ENCODE peak calls at places on chromosomes 7 and 10, in six cellular contexts. One of them, this sample, is unnamed. For H3K4me1, the result is how much of the 10 kb centered on the place peaks cover.

GRCh38 chr7:104106106-104106505 is 101.7 kb downstream of the ORC5 start:
- DNase-seq in tibial artery: no peak
- DNase-seq in endothelial cell of umbilical vein: peak
- DNase-seq in iPS DF 6.9: no peak
- DNase-seq in endodermal cell: no peak
- DNase-seq in ovary: no peak
- DNase-seq in this sample: no peak

GRCh38 chr10:124678566-124679240 is 65.5 kb downstream of the FAM53B start:
- DNase-seq in tibial artery: no peak
- DNase-seq in endothelial cell of umbilical vein: no peak
- DNase-seq in iPS DF 6.9: no peak
- DNase-seq in endodermal cell: no peak
- DNase-seq in ovary: no peak
- DNase-seq in this sample: no peak

GRCh38 chr7:141227454-141227853 is 153.6 kb downstream of the TMEM178B start:
- DNase-seq in tibial artery: no peak
- DNase-seq in endothelial cell of umbilical vein: no peak
- DNase-seq in iPS DF 6.9: no peak
- DNase-seq in endodermal cell: no peak
- DNase-seq in ovary: no peak
- DNase-seq in this sample: no peak

GRCh38 chr10:35422236-35422635 is 85.9 kb downstream of the CCNY start:
- DNase-seq in tibial artery: no peak
- DNase-seq in endothelial cell of umbilical vein: peak
- DNase-seq in iPS DF 6.9: no peak
- DNase-seq in endodermal cell: no peak
- DNase-seq in ovary: no peak
- DNase-seq in this sample: no peak

GRCh38 chr7:159213253-159213652 is 68.6 kb upstream of the VIPR2 start:
- DNase-seq in tibial artery: no peak
- DNase-seq in endothelial cell of umbilical vein: no peak
- DNase-seq in iPS DF 6.9: no peak
- DNase-seq in endodermal cell: peak
- DNase-seq in ovary: no peak
- DNase-seq in this sample: no peak

GRCh38 chr10:70617798-70618568 is 15.4 kb upstream of the PRF1 start:
- DNase-seq in tibial artery: no peak
- DNase-seq in endothelial cell of umbilical vein: no peak
- DNase-seq in iPS DF 6.9: no peak
- DNase-seq in endodermal cell: no peak
- DNase-seq in ovary: no peak
- DNase-seq in this sample: no peak

GRCh38 chr7:100089458-100090201 is 861 bp downstream of the COPS6 start:
- DNase-seq in tibial artery: no peak
- DNase-seq in endothelial cell of umbilical vein: no peak
- DNase-seq in iPS DF 6.9: no peak
- DNase-seq in endodermal cell: no peak
- DNase-seq in ovary: no peak
- DNase-seq in this sample: no peak

GRCh38 chr10:130812381-130813148 is 499.0 kb downstream of the TCERG1L start:
- DNase-seq in tibial artery: no peak
- DNase-seq in endothelial cell of umbilical vein: no peak
- DNase-seq in iPS DF 6.9: no peak
- DNase-seq in endodermal cell: peak
- DNase-seq in ovary: no peak
- DNase-seq in this sample: no peak

GRCh38 chr10:70932415-70933196 is 44.2 kb upstream of the PCBD1 start:
- DNase-seq in tibial artery: no peak
- DNase-seq in endothelial cell of umbilical vein: peak
- DNase-seq in iPS DF 6.9: no peak
- DNase-seq in endodermal cell: no peak
- DNase-seq in ovary: no peak
- DNase-seq in this sample: no peak

GRCh38 chr7:25615603-25616002 is 387.3 kb upstream of the NPVF start:
- DNase-seq in tibial artery: no peak
- DNase-seq in endothelial cell of umbilical vein: no peak
- DNase-seq in iPS DF 6.9: no peak
- DNase-seq in endodermal cell: no peak
- DNase-seq in ovary: no peak
- DNase-seq in this sample: no peak

GRCh38 chr7:157372300-157373232 is 35.8 kb downstream of the DNAJB6 start:
- DNase-seq in tibial artery: no peak
- DNase-seq in endothelial cell of umbilical vein: no peak
- DNase-seq in iPS DF 6.9: no peak
- DNase-seq in endodermal cell: no peak
- DNase-seq in ovary: no peak
- DNase-seq in this sample: no peak

GRCh38 chr10:44923611-44924010 is 12.5 kb downstream of the TMEM72 start:
- DNase-seq in tibial artery: peak
- DNase-seq in endothelial cell of umbilical vein: no peak
- DNase-seq in iPS DF 6.9: no peak
- DNase-seq in endodermal cell: peak
- DNase-seq in ovary: no peak
- DNase-seq in this sample: no peak

GRCh38 chr10:35855155-35855947 is 213.3 kb upstream of the FZD8 start:
- DNase-seq in tibial artery: no peak
- DNase-seq in endothelial cell of umbilical vein: peak
- DNase-seq in iPS DF 6.9: no peak
- DNase-seq in endodermal cell: no peak
- DNase-seq in ovary: no peak
- DNase-seq in this sample: no peak

GRCh38 chr10:3424102-3424803 is 251.7 kb upstream of the PITRM1 start:
- DNase-seq in tibial artery: no peak
- DNase-seq in endothelial cell of umbilical vein: peak
- DNase-seq in iPS DF 6.9: no peak
- DNase-seq in endodermal cell: peak
- DNase-seq in ovary: no peak
- DNase-seq in this sample: peak

GRCh38 chr7:51102828-51103227 is 213.8 kb downstream of the COBL start:
- DNase-seq in tibial artery: no peak
- DNase-seq in endothelial cell of umbilical vein: no peak
- DNase-seq in iPS DF 6.9: no peak
- DNase-seq in endodermal cell: no peak
- DNase-seq in ovary: no peak
- DNase-seq in this sample: no peak

GRCh38 chr7:76506081-76506440 is 4.3 kb upstream of the UPK3B start:
- DNase-seq in tibial artery: no peak
- DNase-seq in endothelial cell of umbilical vein: no peak
- DNase-seq in iPS DF 6.9: no peak
- DNase-seq in endodermal cell: peak
- DNase-seq in ovary: no peak
- DNase-seq in this sample: no peak

GRCh38 chr10:89649051-89649450 is 4.0 kb upstream of the PANK1 start:
- DNase-seq in tibial artery: no peak
- DNase-seq in endothelial cell of umbilical vein: no peak
- DNase-seq in iPS DF 6.9: no peak
- DNase-seq in endodermal cell: no peak
- DNase-seq in ovary: no peak
- DNase-seq in this sample: no peak

GRCh38 chr7:21902240-21902639 is 43.5 kb downstream of the CDCA7L start:
- DNase-seq in tibial artery: no peak
- DNase-seq in endothelial cell of umbilical vein: peak
- DNase-seq in iPS DF 6.9: no peak
- DNase-seq in endodermal cell: no peak
- DNase-seq in ovary: no peak
- DNase-seq in this sample: no peak

GRCh38 chr10:113993489-113993932 is 50.2 kb upstream of the ADRB1 start:
- DNase-seq in tibial artery: no peak
- DNase-seq in endothelial cell of umbilical vein: no peak
- DNase-seq in iPS DF 6.9: no peak
- DNase-seq in endodermal cell: peak
- DNase-seq in ovary: no peak
- DNase-seq in this sample: peak

GRCh38 chr7:120783721-120784120 is 74.2 kb downstream of the TSPAN12 start:
- DNase-seq in tibial artery: no peak
- DNase-seq in endothelial cell of umbilical vein: no peak
- DNase-seq in iPS DF 6.9: no peak
- DNase-seq in endodermal cell: no peak
- DNase-seq in ovary: no peak
- DNase-seq in this sample: no peak

GRCh38 chr7:110317699-110318265 is 773.1 kb upstream of the LRRN3 start:
- DNase-seq in tibial artery: no peak
- DNase-seq in endothelial cell of umbilical vein: peak
- DNase-seq in iPS DF 6.9: no peak
- DNase-seq in endodermal cell: no peak
- DNase-seq in ovary: no peak
- DNase-seq in this sample: no peak

GRCh38 chr10:77186936-77187335 is 450.7 kb downstream of the KCNMA1 start:
- DNase-seq in tibial artery: no peak
- DNase-seq in endothelial cell of umbilical vein: no peak
- DNase-seq in iPS DF 6.9: no peak
- DNase-seq in endodermal cell: no peak
- DNase-seq in ovary: no peak
- DNase-seq in this sample: no peak

GRCh38 chr7:64882341-64883112 is 20.5 kb upstream of the ZNF273 start:
- DNase-seq in tibial artery: peak
- DNase-seq in endothelial cell of umbilical vein: peak
- DNase-seq in iPS DF 6.9: no peak
- DNase-seq in endodermal cell: peak
- DNase-seq in ovary: peak
- DNase-seq in this sample: peak

GRCh38 chr7:2050511-2050866 is 182.3 kb downstream of the MAD1L1 start:
- DNase-seq in tibial artery: no peak
- DNase-seq in endothelial cell of umbilical vein: no peak
- DNase-seq in iPS DF 6.9: no peak
- DNase-seq in endodermal cell: no peak
- DNase-seq in ovary: no peak
- DNase-seq in this sample: no peak

GRCh38 chr10:112763916-112764520 is 186.0 kb upstream of the TCF7L2 start:
- DNase-seq in tibial artery: no peak
- DNase-seq in endothelial cell of umbilical vein: no peak
- DNase-seq in iPS DF 6.9: no peak
- DNase-seq in endodermal cell: no peak
- DNase-seq in ovary: no peak
- DNase-seq in this sample: no peak

GRCh38 chr7:131957338-131958025 is 401.1 kb upstream of the PODXL start:
- DNase-seq in tibial artery: no peak
- DNase-seq in endothelial cell of umbilical vein: no peak
- DNase-seq in iPS DF 6.9: no peak
- DNase-seq in endodermal cell: peak
- DNase-seq in ovary: no peak
- DNase-seq in this sample: no peak

GRCh38 chr7:44073664-44074348 is 8.4 kb upstream of the PGAM2 start:
- DNase-seq in tibial artery: peak
- DNase-seq in endothelial cell of umbilical vein: peak
- DNase-seq in iPS DF 6.9: no peak
- DNase-seq in endodermal cell: peak
- DNase-seq in ovary: peak
- DNase-seq in this sample: peak

GRCh38 chr10:126109893-126110292 is 213.5 kb downstream of the FANK1 start:
- DNase-seq in tibial artery: no peak
- DNase-seq in endothelial cell of umbilical vein: no peak
- DNase-seq in iPS DF 6.9: no peak
- DNase-seq in endodermal cell: no peak
- DNase-seq in ovary: no peak
- DNase-seq in this sample: no peak

GRCh38 chr10:32197423-32197822 is 141.2 kb upstream of the KIF5B start:
- DNase-seq in tibial artery: no peak
- DNase-seq in endothelial cell of umbilical vein: peak
- DNase-seq in iPS DF 6.9: no peak
- DNase-seq in endodermal cell: no peak
- DNase-seq in ovary: no peak
- DNase-seq in this sample: no peak

GRCh38 chr10:78947733-78948132 is 121.0 kb upstream of the ZMIZ1 start:
- DNase-seq in tibial artery: no peak
- DNase-seq in endothelial cell of umbilical vein: no peak
- DNase-seq in iPS DF 6.9: no peak
- DNase-seq in endodermal cell: no peak
- DNase-seq in ovary: no peak
- DNase-seq in this sample: no peak

GRCh38 chr7:81684513-81685262 is 85.2 kb downstream of the HGF start:
- DNase-seq in tibial artery: peak
- DNase-seq in endothelial cell of umbilical vein: peak
- DNase-seq in iPS DF 6.9: no peak
- DNase-seq in endodermal cell: no peak
- DNase-seq in ovary: peak
- DNase-seq in this sample: peak

GRCh38 chr10:132516771-132517725 is 20.5 kb upstream of the INPP5A start:
- DNase-seq in tibial artery: peak
- DNase-seq in endothelial cell of umbilical vein: peak
- DNase-seq in iPS DF 6.9: no peak
- DNase-seq in endodermal cell: peak
- DNase-seq in ovary: peak
- DNase-seq in this sample: peak

GRCh38 chr10:48776528-48776927 is 91.9 kb downstream of the WDFY4 start:
- DNase-seq in tibial artery: no peak
- DNase-seq in endothelial cell of umbilical vein: no peak
- DNase-seq in iPS DF 6.9: no peak
- DNase-seq in endodermal cell: no peak
- DNase-seq in ovary: no peak
- DNase-seq in this sample: no peak

GRCh38 chr10:97687785-97688781 is 1.0 kb upstream of the AVPI1 start:
- DNase-seq in tibial artery: peak
- DNase-seq in endothelial cell of umbilical vein: peak
- DNase-seq in iPS DF 6.9: no peak
- DNase-seq in endodermal cell: no peak
- DNase-seq in ovary: peak
- DNase-seq in this sample: no peak
- H3K4me3 ChIP-seq in tibial artery: peak
- H3K4me3 ChIP-seq in endothelial cell of umbilical vein: peak
- H3K4me3 ChIP-seq in iPS DF 6.9: peak
- H3K4me3 ChIP-seq in endodermal cell: peak
- H3K4me3 ChIP-seq in ovary: peak
- H3K4me3 ChIP-seq in this sample: no peak

DNA sequence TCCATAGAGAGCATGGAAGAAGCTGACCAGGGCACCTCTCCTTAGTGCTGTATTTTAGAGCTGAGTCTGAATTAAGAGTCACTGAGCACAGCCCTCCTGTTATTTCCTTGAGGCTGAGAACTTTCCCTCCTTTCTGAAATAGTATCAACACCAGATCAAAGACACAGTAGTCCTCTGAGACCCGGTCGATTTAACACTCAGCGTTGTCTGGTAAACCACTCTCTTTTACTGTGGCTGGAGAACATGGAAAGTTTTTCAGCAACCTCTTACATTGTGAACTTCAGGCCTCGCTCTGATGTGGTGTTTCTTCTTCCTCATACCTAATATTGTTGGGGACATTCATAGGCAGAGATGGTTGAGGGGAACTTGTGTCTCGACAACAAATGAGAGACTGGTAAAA is 202.0 kb upstream of the MTPN start:
- DNase-seq in tibial artery: no peak
- DNase-seq in endothelial cell of umbilical vein: no peak
- DNase-seq in iPS DF 6.9: no peak
- DNase-seq in endodermal cell: no peak
- DNase-seq in ovary: no peak
- DNase-seq in this sample: no peak
- H3K27ac ChIP-seq in tibial artery: no peak
- H3K27ac ChIP-seq in endothelial cell of umbilical vein: no peak
- H3K27ac ChIP-seq in iPS DF 6.9: no peak
- H3K27ac ChIP-seq in endodermal cell: no peak
- H3K27ac ChIP-seq in ovary: no peak
- H3K27ac ChIP-seq in this sample: no peak

GRCh38 chr10:72742077-72742476 is 50.1 kb downstream of the MCU start:
- DNase-seq in tibial artery: no peak
- DNase-seq in endothelial cell of umbilical vein: no peak
- DNase-seq in iPS DF 6.9: no peak
- DNase-seq in endodermal cell: no peak
- DNase-seq in ovary: no peak
- DNase-seq in this sample: no peak
- H3K4me1 ChIP-seq in tibial artery: under half
- H3K4me1 ChIP-seq in endothelial cell of umbilical vein: under half
- H3K4me1 ChIP-seq in iPS DF 6.9: under half
- H3K4me1 ChIP-seq in endodermal cell: under half
- H3K4me1 ChIP-seq in ovary: under half
- H3K4me1 ChIP-seq in this sample: under half

GRCh38 chr7:150973571-150974451 is 4.3 kb downstream of the KCNH2 start:
- DNase-seq in tibial artery: no peak
- DNase-seq in endothelial cell of umbilical vein: no peak
- DNase-seq in iPS DF 6.9: no peak
- DNase-seq in endodermal cell: no peak
- DNase-seq in ovary: no peak
- DNase-seq in this sample: no peak
- H3K4me3 ChIP-seq in tibial artery: no peak
- H3K4me3 ChIP-seq in endothelial cell of umbilical vein: no peak
- H3K4me3 ChIP-seq in iPS DF 6.9: peak
- H3K4me3 ChIP-seq in endodermal cell: no peak
- H3K4me3 ChIP-seq in ovary: peak
- H3K4me3 ChIP-seq in this sample: no peak

This sample was measured in aorta.